ENCODE peak calls at places on chromosomes 6 and 20, in four cellular contexts. T, D, U and Q are unnamed samples.

GRCh38 chr6:155158044-155158843 is 105.6 kb upstream of the CLDN20 start:
- DNase-seq in U (no peak), D (peak; percentile 77), T (peak; percentile 43), Q (no peak)

GRCh38 chr6:111087871-111088667 is 766 bp downstream of the SLC16A10 start:
- DNase-seq in U (no peak), T (peak; percentile 10), D (no peak), Q (no peak)

GRCh38 chr20:42192321-42192720 is 574.1 kb upstream of the CHD6 start:
- DNase-seq in D (no peak), T (no peak), U (no peak), Q (no peak)

GRCh38 chr6:142913511-142914047 is 31.4 kb downstream of the HIVEP2 start:
- DNase-seq in T (no peak), D (no peak), U (no peak), Q (no peak)

GRCh38 chr6:142693446-142693845 is 251.5 kb downstream of the HIVEP2 start:
- DNase-seq in D (peak; percentile 86), U (no peak), T (no peak), Q (no peak)

GRCh38 chr6:122589115-122589514 is 21.1 kb upstream of the PKIB start:
- DNase-seq in T (no peak), U (no peak), D (peak; percentile 34), Q (no peak)

GRCh38 chr20:34996243-34996984 is 40.7 kb downstream of the MYH7B start:
- DNase-seq in T (no peak), U (no peak), D (no peak), Q (no peak)

GRCh38 chr6:160431231-160431630 is 83.1 kb downstream of the SLC22A3 start:
- DNase-seq in D (peak; percentile 99), U (no peak), T (no peak), Q (peak; percentile 4)

GRCh38 chr20:24609757-24610156 is 140.3 kb downstream of the SYNDIG1 start:
- DNase-seq in T (peak; percentile 28), U (no peak), D (no peak), Q (no peak)

GRCh38 chr6:57147401-57147800 is 24.7 kb upstream of the BAG2 start:
- DNase-seq in D (no peak), U (no peak), T (no peak), Q (no peak)

GRCh38 chr6:101722991-101723579 is 329.6 kb downstream of the GRIK2 start:
- DNase-seq in T (peak; percentile 21), U (no peak), D (peak; percentile 91), Q (peak; percentile 88)

GRCh38 chr6:3031857-3032256 is 32.2 kb downstream of the NQO2 start:
- DNase-seq in T (no peak), D (no peak), U (no peak), Q (no peak)

GRCh38 chr20:32231847-32232246 is 24.2 kb downstream of the POFUT1 start:
- DNase-seq in D (no peak), U (no peak), T (peak; percentile 46), Q (peak; percentile 17)

GRCh38 chr20:431012-431904 is 23.2 kb downstream of the RBCK1 start:
- DNase-seq in T (peak; percentile 71), U (peak; percentile 71), D (peak; percentile 59), Q (no peak)

GRCh38 chr20:8131598-8132014 is 460 bp upstream of the PLCB1 start:
- DNase-seq in U (no peak), D (peak; percentile 62), T (no peak), Q (no peak)
- H3K4me3 ChIP-seq in U (peak overlapping the region; percentile 61), D (peak overlapping the region; percentile 73), T (peak overlapping the region; percentile 74), Q (peak overlapping the region; percentile 76)

DNA sequence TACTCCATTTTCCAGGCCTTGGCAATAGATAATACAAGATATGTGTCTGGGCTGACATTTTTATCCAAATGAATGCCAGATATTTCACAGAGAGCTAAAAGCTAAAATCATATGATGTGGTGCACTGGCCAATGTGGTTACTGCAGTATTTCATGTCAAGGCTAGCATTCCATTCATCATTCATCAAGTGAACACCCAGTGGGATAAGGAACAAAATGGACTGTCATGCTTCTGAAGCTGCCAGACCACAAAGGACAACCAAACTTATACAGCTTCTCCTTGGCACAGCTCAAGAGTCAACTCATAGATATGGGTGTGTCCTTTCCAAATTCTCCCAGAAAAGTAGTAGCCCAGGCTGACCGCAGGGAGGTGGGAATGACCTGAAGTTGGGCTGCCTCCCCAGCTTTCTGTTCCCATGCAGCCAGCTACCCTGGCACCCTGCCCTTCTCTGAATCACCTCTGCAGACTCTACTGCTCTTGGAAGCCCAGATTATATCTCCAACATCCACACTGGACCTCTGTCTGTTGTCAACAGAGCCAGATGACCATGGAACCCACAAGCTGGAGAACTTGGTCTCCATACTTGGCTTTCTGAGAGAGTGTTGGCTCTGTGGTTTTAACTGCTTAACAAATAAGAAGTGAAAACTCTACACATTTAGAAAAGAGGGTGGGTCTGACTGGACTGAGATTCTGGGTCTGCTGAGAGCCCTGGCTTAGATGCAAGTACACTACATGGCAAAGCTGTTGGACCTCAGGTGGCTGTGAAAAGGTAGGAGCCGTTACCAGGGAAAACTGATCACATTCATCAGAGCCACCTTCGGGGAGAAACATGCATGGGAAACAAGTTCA is 122.8 kb downstream of the ALDH8A1 start:
- DNase-seq in D (peak; percentile 89), T (no peak), U (peak; percentile 92), Q (peak; percentile 94)
- H3K4me3 ChIP-seq in D (no peak overlapping the region), T (no peak overlapping the region), U (no peak overlapping the region), Q (no peak overlapping the region)

GRCh38 chr6:24982231-24982630 is 46.5 kb upstream of the RIPOR2 start:
- DNase-seq in U (no peak), D (peak; percentile 27), T (peak; percentile 29), Q (peak; percentile 34)
- H3K4me3 ChIP-seq in U (no peak overlapping the region), D (no peak overlapping the region), T (no peak overlapping the region), Q (no peak overlapping the region)

DNA sequence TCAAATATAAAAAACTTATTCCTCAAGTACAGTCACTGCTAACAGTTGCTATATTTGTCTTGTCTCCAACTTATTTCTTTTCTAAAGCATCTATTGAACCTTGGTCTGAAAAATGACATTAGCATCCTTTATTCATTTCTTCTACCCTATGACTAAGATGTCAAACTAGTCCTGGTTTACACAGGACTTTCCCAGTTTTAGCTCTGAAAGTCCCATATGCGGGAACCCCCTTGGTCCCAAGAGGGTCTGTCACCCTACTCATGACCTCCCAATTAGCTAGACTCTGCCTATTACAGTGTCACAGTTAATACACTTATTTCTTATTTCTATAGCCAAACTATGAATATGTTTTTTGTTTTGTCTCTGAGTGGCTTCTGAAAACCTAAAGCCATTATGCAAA is 37.1 kb downstream of the PLEKHG1 start:
- DNase-seq in T (no peak), D (no peak), U (no peak), Q (no peak)
- H3K4me3 ChIP-seq in T (no peak overlapping the region), D (no peak overlapping the region), U (no peak overlapping the region), Q (no peak overlapping the region)

GRCh38 chr20:19975436-19975799 is 41.7 kb upstream of the NAA20 start:
- DNase-seq in D (peak; percentile 67), T (no peak), U (no peak), Q (no peak)
- H3K4me3 ChIP-seq in D (peak overlapping the region; percentile 72), T (peak overlapping the region; percentile 45), U (peak overlapping the region; percentile 68), Q (peak overlapping the region; percentile 90)

GRCh38 chr6:16318953-16319720 is 80.8 kb downstream of the GMPR start:
- DNase-seq in U (no peak), T (no peak), D (no peak), Q (no peak)
- H3K4me3 ChIP-seq in U (no peak overlapping the region), T (no peak overlapping the region), D (no peak overlapping the region), Q (no peak overlapping the region)